ENCODE peak calls at places on chromosome 13, in five cellular contexts. H, J, X, T and U are unnamed samples.

GRCh38 chr13:95317037-95317989 is 16.1 kb upstream of the ABCC4 start:
- DNase-seq in H (no peak), J (no peak), X (no peak), T (no peak), U (no peak)

GRCh38 chr13:41544824-41545707 is 87.7 kb downstream of the RGCC start:
- DNase-seq in H (no peak), J (no peak), X (no peak), T (no peak), U (no peak)

GRCh38 chr13:46639033-46639981 is 86.3 kb downstream of the LRCH1 start:
- DNase-seq in H (no peak), J (no peak), X (no peak), T (no peak), U (no peak)

GRCh38 chr13:107824636-107825035 is 390.7 kb downstream of the LIG4 start:
- DNase-seq in H (no peak), J (no peak), X (no peak), T (no peak), U (no peak)

GRCh38 chr13:60645552-60646138 is 248.6 kb downstream of the TDRD3 start:
- DNase-seq in H (no peak), J (no peak), X (no peak), T (no peak), U (no peak)

GRCh38 chr13:21683034-21683733 is 12.3 kb downstream of the FGF9 start:
- DNase-seq in H (no peak), J (no peak), X (no peak), T (no peak), U (no peak)

GRCh38 chr13:80082396-80083096 is 258.4 kb downstream of the SPRY2 start:
- DNase-seq in H (no peak), J (no peak), X (no peak), T (no peak), U (no peak)

GRCh38 chr13:73607489-73608156 is 526.6 kb downstream of the KLF12 start:
- DNase-seq in H (no peak), J (no peak), X (no peak), T (no peak), U (no peak)

GRCh38 chr13:111344471-111345191 is 24.2 kb downstream of the TEX29 start:
- DNase-seq in H (no peak), J (no peak), X (no peak), T (peak), U (no peak)

GRCh38 chr13:109819851-109820250 is 33.5 kb upstream of the IRS2 start:
- DNase-seq in H (no peak), J (no peak), X (no peak), T (no peak), U (no peak)

GRCh38 chr13:40388617-40389016 is 277.8 kb downstream of the FOXO1 start:
- DNase-seq in H (peak), J (peak), X (peak), T (no peak), U (peak)

GRCh38 chr13:67651908-67652307 is 421.8 kb upstream of the PCDH9 start:
- DNase-seq in H (no peak), J (no peak), X (no peak), T (no peak), U (no peak)

GRCh38 chr13:45003417-45003816 is 14.1 kb downstream of the GPALPP1 start:
- DNase-seq in H (no peak), J (no peak), X (no peak), T (no peak), U (no peak)

GRCh38 chr13:94305463-94305862 is 174.0 kb downstream of the DCT start:
- DNase-seq in H (no peak), J (no peak), X (no peak), T (no peak), U (no peak)

GRCh38 chr13:20711301-20712044 is 8.0 kb downstream of the IL17D start:
- DNase-seq in H (no peak), J (no peak), X (no peak), T (peak), U (no peak)

GRCh38 chr13:41675306-41675705 is 218.0 kb downstream of the RGCC start:
- DNase-seq in H (no peak), J (no peak), X (no peak), T (no peak), U (no peak)

GRCh38 chr13:29754486-29754806 is 96.0 kb downstream of the UBL3 start:
- DNase-seq in H (peak), J (no peak), X (no peak), T (no peak), U (no peak)

GRCh38 chr13:111315347-111315995 is 5.0 kb upstream of the TEX29 start:
- DNase-seq in H (no peak), J (no peak), X (no peak), T (no peak), U (no peak)

GRCh38 chr13:110136660-110137585 is 170.0 kb downstream of the COL4A1 start:
- DNase-seq in H (no peak), J (no peak), X (no peak), T (no peak), U (no peak)

GRCh38 chr13:32988588-32989256 is 27.5 kb upstream of the KL start:
- DNase-seq in H (no peak), J (no peak), X (no peak), T (no peak), U (no peak)

GRCh38 chr13:48265217-48265815 is 32.3 kb downstream of the ITM2B start:
- DNase-seq in H (no peak), J (peak), X (no peak), T (no peak), U (peak)

GRCh38 chr13:108176685-108177274 is 38.6 kb downstream of the LIG4 start:
- DNase-seq in H (peak), J (peak), X (peak), T (peak), U (peak)

GRCh38 chr13:21034602-21035190 is 26.7 kb downstream of the LATS2 start:
- DNase-seq in H (no peak), J (no peak), X (no peak), T (no peak), U (no peak)

GRCh38 chr13:29284726-29285125 is 310.8 kb downstream of the SLC7A1 start:
- DNase-seq in H (no peak), J (no peak), X (no peak), T (no peak), U (no peak)

GRCh38 chr13:42137856-42138537 is 89.5 kb downstream of the DGKH start:
- DNase-seq in H (no peak), J (no peak), X (no peak), T (no peak), U (no peak)

GRCh38 chr13:108496364-108497215 is 132.8 kb upstream of the MYO16 start:
- DNase-seq in H (no peak), J (no peak), X (no peak), T (peak), U (no peak)